ENCODE peak calls at places on chromosome 20, in seven cellular contexts. S is effector CD4-positive, alpha-beta T cell; N is dermis blood vessel endothelial cell; D is fibroblast of lung; B is dorsolateral prefrontal cortex; M is astrocyte of the hippocampus; E is EL. Z is an unnamed sample.

GRCh38 chr20:36214684-36215256 is 21.5 kb upstream of the AAR2 start:
- DNase-seq in N (peak), D (peak), M (peak), B (no peak), E (peak), S (no peak), Z (no peak)

GRCh38 chr20:12265662-12266061 is 348.0 kb downstream of the BTBD3 start:
- DNase-seq in D (no peak), S (no peak), M (no peak), N (no peak), B (no peak), E (no peak), Z (no peak)

GRCh38 chr20:40046703-40047102 is 642.3 kb downstream of the MAFB start:
- DNase-seq in E (no peak), N (no peak), B (no peak), S (no peak), D (no peak), M (no peak), Z (no peak)

GRCh38 chr20:53668981-53669380 is 75.3 kb upstream of the ZNF217 start:
- DNase-seq in E (no peak), S (no peak), N (no peak), D (no peak), B (no peak), M (no peak), Z (no peak)

GRCh38 chr20:48471734-48472408 is 355.9 kb downstream of the PREX1 start:
- DNase-seq in B (no peak), D (no peak), S (no peak), M (no peak), N (no peak), E (no peak), Z (no peak)

GRCh38 chr20:57804470-57805250 is 94.8 kb upstream of the PMEPA1 start:
- DNase-seq in S (no peak), E (no peak), N (no peak), B (no peak), D (no peak), M (no peak), Z (no peak)

GRCh38 chr20:47073766-47074475 is 179.3 kb downstream of the EYA2 start:
- DNase-seq in B (no peak), S (no peak), M (no peak), E (no peak), D (no peak), N (no peak), Z (no peak)

GRCh38 chr20:20229595-20229994 is 138.3 kb upstream of the INSM1 start:
- DNase-seq in S (no peak), B (no peak), D (no peak), M (no peak), N (no peak), E (no peak), Z (no peak)

GRCh38 chr20:3454821-3455220 is 16.0 kb upstream of the ATRN start:
- DNase-seq in D (no peak), E (no peak), M (peak), N (no peak), B (no peak), S (no peak), Z (no peak)

GRCh38 chr20:3068986-3069900 is 2.2 kb upstream of the OXT start:
- DNase-seq in M (peak), S (no peak), D (peak), N (no peak), B (no peak), E (peak), Z (no peak)

GRCh38 chr20:23161244-23161875 is 75.2 kb upstream of the CD93 start:
- DNase-seq in N (peak), D (no peak), S (no peak), B (no peak), E (no peak), M (no peak), Z (no peak)